ENCODE peak calls at places on chromosome 13, in four cellular contexts. One of them, this sample, is unnamed.

GRCh38 chr13:45200701-45201230 is at the start of gene KCTD4:
- DNase-seq in effector CD4-positive, alpha-beta T cell: no peak
- DNase-seq in pancreas: no peak
- DNase-seq in GM12891: no peak
- DNase-seq in this sample: no peak

GRCh38 chr13:24540236-24541126 is 27.9 kb upstream of the PARP4 start:
- DNase-seq in effector CD4-positive, alpha-beta T cell: no peak
- DNase-seq in pancreas: peak; percentile 59
- DNase-seq in GM12891: peak; percentile 13
- DNase-seq in this sample: no peak

GRCh38 chr13:59479629-59480028 is 684.1 kb downstream of the DIAPH3 start:
- DNase-seq in effector CD4-positive, alpha-beta T cell: no peak
- DNase-seq in pancreas: no peak
- DNase-seq in GM12891: no peak
- DNase-seq in this sample: no peak

GRCh38 chr13:45447050-45447661 is 17.6 kb upstream of the COG3 start:
- DNase-seq in effector CD4-positive, alpha-beta T cell: no peak
- DNase-seq in pancreas: no peak
- DNase-seq in GM12891: no peak
- DNase-seq in this sample: no peak

GRCh38 chr13:98396071-98396710 is 180.7 kb downstream of the STK24 start:
- DNase-seq in effector CD4-positive, alpha-beta T cell: no peak
- DNase-seq in pancreas: no peak
- DNase-seq in GM12891: no peak
- DNase-seq in this sample: no peak

GRCh38 chr13:39341238-39341637 is 261.8 kb downstream of the LHFPL6 start:
- DNase-seq in effector CD4-positive, alpha-beta T cell: no peak
- DNase-seq in pancreas: no peak
- DNase-seq in GM12891: no peak
- DNase-seq in this sample: no peak

GRCh38 chr13:26342898-26343297 is 89.0 kb downstream of the CDK8 start:
- DNase-seq in effector CD4-positive, alpha-beta T cell: no peak
- DNase-seq in pancreas: no peak
- DNase-seq in GM12891: no peak
- DNase-seq in this sample: no peak

GRCh38 chr13:84896128-84896527 is 903.1 kb downstream of the SLITRK6 start:
- DNase-seq in effector CD4-positive, alpha-beta T cell: no peak
- DNase-seq in pancreas: no peak
- DNase-seq in GM12891: peak; percentile 21
- DNase-seq in this sample: peak; percentile 55

GRCh38 chr13:40987606-40988280 is 31.4 kb downstream of the ELF1 start:
- DNase-seq in effector CD4-positive, alpha-beta T cell: no peak
- DNase-seq in pancreas: no peak
- DNase-seq in GM12891: no peak
- DNase-seq in this sample: no peak

GRCh38 chr13:96816261-96816660 is 178.0 kb downstream of the OXGR1 start:
- DNase-seq in effector CD4-positive, alpha-beta T cell: no peak
- DNase-seq in pancreas: no peak
- DNase-seq in GM12891: no peak
- DNase-seq in this sample: no peak

GRCh38 chr13:80630685-80631121 is 289.8 kb upstream of the SPRY2 start:
- DNase-seq in effector CD4-positive, alpha-beta T cell: no peak
- DNase-seq in pancreas: no peak
- DNase-seq in GM12891: no peak
- DNase-seq in this sample: no peak

GRCh38 chr13:101942535-101943157 is 459.2 kb downstream of the FGF14 start:
- DNase-seq in effector CD4-positive, alpha-beta T cell: no peak
- DNase-seq in pancreas: no peak
- DNase-seq in GM12891: no peak
- DNase-seq in this sample: no peak

GRCh38 chr13:39931505-39931904 is 276.0 kb downstream of the COG6 start:
- DNase-seq in effector CD4-positive, alpha-beta T cell: no peak
- DNase-seq in pancreas: no peak
- DNase-seq in GM12891: no peak
- DNase-seq in this sample: no peak

GRCh38 chr13:111401755-111402154 is 81.3 kb downstream of the TEX29 start:
- DNase-seq in effector CD4-positive, alpha-beta T cell: no peak
- DNase-seq in pancreas: no peak
- DNase-seq in GM12891: no peak
- DNase-seq in this sample: no peak

GRCh38 chr13:79557666-79558065 is 76.7 kb downstream of the NDFIP2 start:
- DNase-seq in effector CD4-positive, alpha-beta T cell: no peak
- DNase-seq in pancreas: no peak
- DNase-seq in GM12891: no peak
- DNase-seq in this sample: no peak

GRCh38 chr13:102127153-102127552 is 274.7 kb downstream of the FGF14 start:
- DNase-seq in effector CD4-positive, alpha-beta T cell: no peak
- DNase-seq in pancreas: no peak
- DNase-seq in GM12891: no peak
- DNase-seq in this sample: no peak

GRCh38 chr13:79905018-79905417 is 424.1 kb downstream of the NDFIP2 start:
- DNase-seq in effector CD4-positive, alpha-beta T cell: no peak
- DNase-seq in pancreas: no peak
- DNase-seq in GM12891: no peak
- DNase-seq in this sample: no peak

GRCh38 chr13:30576528-30576927 is 41.2 kb upstream of the USPL1 start:
- DNase-seq in effector CD4-positive, alpha-beta T cell: peak; percentile 45
- DNase-seq in pancreas: no peak
- DNase-seq in GM12891: no peak
- DNase-seq in this sample: no peak

GRCh38 chr13:97851269-97851668 is 102.2 kb upstream of the IPO5 start:
- DNase-seq in effector CD4-positive, alpha-beta T cell: no peak
- DNase-seq in pancreas: no peak
- DNase-seq in GM12891: no peak
- DNase-seq in this sample: no peak

GRCh38 chr13:43848250-43848649 is 31.3 kb downstream of the CCDC122 start:
- DNase-seq in effector CD4-positive, alpha-beta T cell: no peak
- DNase-seq in pancreas: no peak
- DNase-seq in GM12891: no peak
- DNase-seq in this sample: no peak

GRCh38 chr13:46551410-46552301 is 1.3 kb upstream of the LRCH1 start:
- DNase-seq in effector CD4-positive, alpha-beta T cell: peak; percentile 56
- DNase-seq in pancreas: peak; percentile 89
- DNase-seq in GM12891: no peak
- DNase-seq in this sample: peak; percentile 57